ENCODE peak calls at places on chromosomes 12 and 14, in four cellular contexts. One of them, this sample, is unnamed.

GRCh38 chr12:113097716-113098427 is 37.7 kb downstream of the RASAL1 start:
- DNase-seq in HepG2: no peak
- DNase-seq in GM12878: no peak
- DNase-seq in K562: peak; percentile 50
- DNase-seq in this sample: peak; percentile 46

GRCh38 chr14:75835156-75836141 is 146.3 kb downstream of the TGFB3 start:
- DNase-seq in HepG2: peak; percentile 41
- DNase-seq in GM12878: no peak
- DNase-seq in K562: no peak
- DNase-seq in this sample: no peak

GRCh38 chr12:64172143-64172970 is 49.7 kb downstream of the KICS2 start:
- DNase-seq in HepG2: no peak
- DNase-seq in GM12878: no peak
- DNase-seq in K562: no peak
- DNase-seq in this sample: no peak

GRCh38 chr14:73878436-73878835 is 8.2 kb upstream of the ZNF410 start:
- DNase-seq in HepG2: no peak
- DNase-seq in GM12878: no peak
- DNase-seq in K562: no peak
- DNase-seq in this sample: no peak

GRCh38 chr12:27460471-27460978 is 14.0 kb downstream of the SMCO2 start:
- DNase-seq in HepG2: no peak
- DNase-seq in GM12878: peak; percentile 4
- DNase-seq in K562: no peak
- DNase-seq in this sample: no peak

GRCh38 chr12:52327086-52327829 is 6.1 kb upstream of the KRT83 start:
- DNase-seq in HepG2: peak; percentile 78
- DNase-seq in GM12878: peak; percentile 76
- DNase-seq in K562: peak; percentile 26
- DNase-seq in this sample: peak; percentile 78

GRCh38 chr14:31945074-31945613 is 132.0 kb upstream of the ARHGAP5 start:
- DNase-seq in HepG2: peak; percentile 60
- DNase-seq in GM12878: no peak
- DNase-seq in K562: no peak
- DNase-seq in this sample: no peak

GRCh38 chr12:132403636-132404434 is 74.4 kb upstream of the GALNT9 start:
- DNase-seq in HepG2: no peak
- DNase-seq in GM12878: no peak
- DNase-seq in K562: no peak
- DNase-seq in this sample: peak; percentile 14

GRCh38 chr12:79296128-79296527 is 394.6 kb downstream of the PAWR start:
- DNase-seq in HepG2: no peak
- DNase-seq in GM12878: no peak
- DNase-seq in K562: no peak
- DNase-seq in this sample: no peak

GRCh38 chr14:50937325-50937724 is 7.0 kb downstream of the PYGL start:
- DNase-seq in HepG2: no peak
- DNase-seq in GM12878: no peak
- DNase-seq in K562: no peak
- DNase-seq in this sample: no peak

GRCh38 chr12:22029991-22030390 is 16.0 kb upstream of the CMAS start:
- DNase-seq in HepG2: no peak
- DNase-seq in GM12878: no peak
- DNase-seq in K562: no peak
- DNase-seq in this sample: no peak

GRCh38 chr14:104108570-104109060 is 23.1 kb downstream of the ASPG start:
- DNase-seq in HepG2: no peak
- DNase-seq in GM12878: no peak
- DNase-seq in K562: no peak
- DNase-seq in this sample: peak; percentile 11

GRCh38 chr12:26647091-26647490 is 185.9 kb downstream of the ITPR2 start:
- DNase-seq in HepG2: no peak
- DNase-seq in GM12878: no peak
- DNase-seq in K562: no peak
- DNase-seq in this sample: no peak

GRCh38 chr12:69415471-69416275 is 54.5 kb upstream of the FRS2 start:
- DNase-seq in HepG2: peak; percentile 68
- DNase-seq in GM12878: no peak
- DNase-seq in K562: peak; percentile 43
- DNase-seq in this sample: peak; percentile 47

GRCh38 chr14:77562681-77563080 is 53.8 kb downstream of the SPTLC2 start:
- DNase-seq in HepG2: no peak
- DNase-seq in GM12878: no peak
- DNase-seq in K562: no peak
- DNase-seq in this sample: no peak

GRCh38 chr12:63319936-63320633 is 169.1 kb upstream of the AVPR1A start:
- DNase-seq in HepG2: no peak
- DNase-seq in GM12878: no peak
- DNase-seq in K562: no peak
- DNase-seq in this sample: no peak

GRCh38 chr14:68291820-68292219 is 472.2 kb downstream of the RAD51B start:
- DNase-seq in HepG2: peak; percentile 27
- DNase-seq in GM12878: no peak
- DNase-seq in K562: peak; percentile 17
- DNase-seq in this sample: peak; percentile 59

GRCh38 chr12:108565976-108566375 is 3.6 kb downstream of the ISCU start:
- DNase-seq in HepG2: no peak
- DNase-seq in GM12878: peak; percentile 87
- DNase-seq in K562: no peak
- DNase-seq in this sample: no peak

GRCh38 chr14:80621701-80622100 is 319.8 kb downstream of the CEP128 start:
- DNase-seq in HepG2: peak; percentile 5
- DNase-seq in GM12878: no peak
- DNase-seq in K562: no peak
- DNase-seq in this sample: no peak

GRCh38 chr12:93378373-93379310 is 917 bp downstream of the NUDT4 start:
- DNase-seq in HepG2: no peak
- DNase-seq in GM12878: no peak
- DNase-seq in K562: peak; percentile 39
- DNase-seq in this sample: peak; percentile 27

GRCh38 chr12:51726931-51727330 is 121.6 kb downstream of the FIGNL2 start:
- DNase-seq in HepG2: no peak
- DNase-seq in GM12878: no peak
- DNase-seq in K562: no peak
- DNase-seq in this sample: no peak

GRCh38 chr14:101511199-101511598 is 50.1 kb upstream of the DIO3 start:
- DNase-seq in HepG2: no peak
- DNase-seq in GM12878: no peak
- DNase-seq in K562: no peak
- DNase-seq in this sample: no peak

GRCh38 chr12:31650927-31651326 is 8.6 kb upstream of the ETFBKMT start:
- DNase-seq in HepG2: no peak
- DNase-seq in GM12878: no peak
- DNase-seq in K562: no peak
- DNase-seq in this sample: no peak

DNA sequence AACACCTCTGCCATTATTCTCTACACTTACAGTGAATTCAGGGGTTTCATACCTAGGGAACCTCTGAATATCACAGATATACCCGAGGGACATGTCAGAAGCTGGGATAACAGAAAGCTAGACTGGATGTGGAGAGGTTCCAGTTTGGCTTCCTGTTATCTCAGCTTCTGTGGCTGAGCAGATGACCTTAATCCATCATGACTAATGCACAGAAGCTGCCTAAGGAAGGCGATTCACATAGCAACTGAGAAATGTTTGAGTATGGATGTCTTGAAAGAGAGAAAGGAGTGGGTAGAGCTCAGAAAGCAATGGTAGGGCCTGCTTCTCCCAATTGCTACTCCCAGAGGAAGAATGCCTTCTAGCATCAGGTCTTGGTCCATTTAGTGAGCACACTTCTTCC is 187.6 kb downstream of the RMST start:
- DNase-seq in HepG2: no peak
- DNase-seq in GM12878: no peak
- DNase-seq in K562: no peak
- DNase-seq in this sample: no peak
- TF ChIP-seq NR2C2 in HepG2: no peak
- TF ChIP-seq NR2C2 in GM12878: no peak
- TF ChIP-seq NR2C2 in K562: no peak
- TF ChIP-seq NR2C2 in this sample: no peak

GRCh38 chr12:91774471-91774921 is 371.1 kb downstream of the BTG1 start:
- DNase-seq in HepG2: no peak
- DNase-seq in GM12878: no peak
- DNase-seq in K562: no peak
- DNase-seq in this sample: no peak

GRCh38 chr12:91778938-91779400 is 366.7 kb downstream of the BTG1 start:
- DNase-seq in HepG2: peak; percentile 29
- DNase-seq in GM12878: peak; percentile 93
- DNase-seq in K562: peak; percentile 55
- DNase-seq in this sample: no peak

GRCh38 chr12:91781114-91781513 is 364.5 kb downstream of the BTG1 start:
- DNase-seq in HepG2: no peak
- DNase-seq in GM12878: no peak
- DNase-seq in K562: no peak
- DNase-seq in this sample: no peak

GRCh38 chr12:91778091-91778819 is 367.4 kb downstream of the BTG1 start:
- DNase-seq in HepG2: no peak
- DNase-seq in GM12878: peak; percentile 26
- DNase-seq in K562: no peak
- DNase-seq in this sample: no peak

GRCh38 chr12:91777268-91777997 is 368.2 kb downstream of the BTG1 start:
- DNase-seq in HepG2: peak; percentile 0
- DNase-seq in GM12878: no peak
- DNase-seq in K562: no peak
- DNase-seq in this sample: no peak
- TF ChIP-seq CREM in HepG2: no peak
- TF ChIP-seq CREM in GM12878: no peak
- TF ChIP-seq CREM in K562: no peak
- TF ChIP-seq CREM in this sample: no peak

GRCh38 chr14:71745072-71745471 is 187.2 kb upstream of the RGS6 start:
- DNase-seq in HepG2: no peak
- DNase-seq in GM12878: no peak
- DNase-seq in K562: no peak
- DNase-seq in this sample: no peak

GRCh38 chr14:71734076-71734475 is 198.2 kb upstream of the RGS6 start:
- DNase-seq in HepG2: no peak
- DNase-seq in GM12878: no peak
- DNase-seq in K562: no peak
- DNase-seq in this sample: no peak

GRCh38 chr14:71742491-71742890 is 189.7 kb upstream of the RGS6 start:
- DNase-seq in HepG2: no peak
- DNase-seq in GM12878: no peak
- DNase-seq in K562: no peak
- DNase-seq in this sample: no peak

DNA sequence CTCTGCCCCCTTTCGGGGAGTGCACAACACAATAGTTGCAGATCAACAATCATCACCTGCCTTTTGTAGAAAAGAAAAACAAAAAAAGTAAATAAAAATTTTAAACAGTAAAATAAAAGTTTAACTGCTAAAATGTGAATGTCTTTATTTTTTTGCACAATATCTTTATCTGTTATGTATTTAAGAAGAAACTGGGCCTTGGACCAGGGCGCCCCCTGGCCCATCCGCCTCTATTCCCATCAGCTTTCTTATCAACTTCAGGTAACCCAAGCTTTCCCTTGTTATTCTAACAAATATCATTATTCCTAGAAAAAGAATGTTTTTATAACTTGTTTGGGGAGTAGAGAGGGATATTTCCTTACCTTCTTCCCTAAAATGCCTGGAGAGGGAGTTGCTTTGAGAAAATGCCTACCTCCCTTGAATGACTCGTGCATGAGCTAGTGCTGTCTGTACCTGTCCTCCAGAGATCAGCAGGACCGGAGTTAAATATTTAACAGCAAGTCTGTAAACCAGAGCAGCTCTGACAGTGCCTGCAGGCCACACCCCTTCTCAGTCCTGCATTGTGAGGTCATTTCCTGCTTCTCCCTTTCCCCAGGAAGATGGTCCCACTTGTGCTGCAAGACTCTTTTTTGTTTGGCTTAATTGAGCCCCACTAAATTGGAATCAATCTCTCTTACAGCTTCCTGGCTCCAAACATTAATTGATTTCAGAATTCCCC is 192.8 kb upstream of the RGS6 start:
- DNase-seq in HepG2: peak; percentile 50
- DNase-seq in GM12878: no peak
- DNase-seq in K562: no peak
- DNase-seq in this sample: no peak
- TF ChIP-seq NR2C2 in HepG2: no peak
- TF ChIP-seq NR2C2 in GM12878: no peak
- TF ChIP-seq NR2C2 in K562: no peak
- TF ChIP-seq NR2C2 in this sample: no peak

GRCh38 chr14:34498684-34499412 is 36.8 kb upstream of the SPTSSA start:
- DNase-seq in HepG2: peak; percentile 86
- DNase-seq in GM12878: no peak
- DNase-seq in K562: no peak
- DNase-seq in this sample: no peak
- TF ChIP-seq CREM in HepG2: no peak
- TF ChIP-seq CREM in GM12878: no peak
- TF ChIP-seq CREM in K562: no peak
- TF ChIP-seq CREM in this sample: no peak

This sample was measured in WTC11.